ENCODE peak calls at places on chromosomes 16 and 17, in ten cellular contexts. V, B, W, C, P, A, I, J, X and M are unnamed samples.

GRCh38 chr16:66462912-66463311 is 35.8 kb downstream of the BEAN1 start:
- DNase-seq in J (no peak), P (no peak), A (no peak), B (no peak), V (no peak), X (no peak), I (no peak), W (no peak), C (no peak), M (no peak)

GRCh38 chr16:50096791-50097190 is 31.0 kb downstream of the HEATR3 start:
- DNase-seq in I (no peak), V (no peak), B (no peak), P (peak; percentile 90), X (peak; percentile 21), A (no peak), J (peak; percentile 30), W (no peak), C (no peak), M (no peak)

GRCh38 chr17:82367724-82368524 is 3.6 kb upstream of the UTS2R start:
- DNase-seq in V (no peak), B (no peak), P (peak; percentile 41), X (peak; percentile 19), A (peak; percentile 87), J (no peak), I (no peak), W (peak; percentile 13), C (no peak), M (no peak)

GRCh38 chr16:80526418-80527061 is 14.3 kb upstream of the DYNLRB2 start:
- DNase-seq in X (peak; percentile 42), C (peak; percentile 49), P (peak; percentile 53), I (peak; percentile 23), W (peak; percentile 28), A (peak; percentile 56), V (peak; percentile 64), B (peak; percentile 25), J (peak; percentile 46), M (no peak)

GRCh38 chr16:83781-84615 is 6.0 kb downstream of the MPG start:
- DNase-seq in C (no peak), V (no peak), P (peak; percentile 31), X (peak; percentile 55), B (no peak), I (no peak), A (no peak), W (peak; percentile 65), J (peak; percentile 64), M (no peak)

GRCh38 chr16:66528294-66528693 is 21.6 kb downstream of the TK2 start:
- DNase-seq in P (no peak), J (no peak), C (no peak), V (no peak), B (no peak), X (no peak), A (no peak), W (no peak), I (no peak), M (no peak)

GRCh38 chr16:68257906-68258800 is 6.2 kb upstream of the SLC7A6 start:
- DNase-seq in C (no peak), B (no peak), W (no peak), I (no peak), J (no peak), A (peak; percentile 26), P (peak; percentile 81), V (no peak), X (peak; percentile 89), M (no peak)

GRCh38 chr17:1789936-1790335 is 28.1 kb downstream of the SERPINF1 start:
- DNase-seq in W (no peak), C (no peak), A (no peak), P (no peak), V (no peak), I (no peak), B (no peak), J (no peak), X (no peak), M (no peak)

GRCh38 chr17:73829676-73830280 is 185.5 kb upstream of the SDK2 start:
- DNase-seq in I (no peak), V (no peak), P (no peak), C (no peak), B (no peak), A (no peak), J (no peak), W (no peak), X (no peak), M (no peak)

GRCh38 chr16:85327731-85328664 is 215.7 kb upstream of the CIBAR2 start:
- DNase-seq in W (peak; percentile 70), P (no peak), V (no peak), C (no peak), X (peak; percentile 40), I (no peak), B (peak; percentile 59), A (peak; percentile 97), J (no peak), M (no peak)

GRCh38 chr16:67207857-67208524 is 9.1 kb downstream of the ELMO3 start:
- DNase-seq in J (peak; percentile 81), X (no peak), I (no peak), V (no peak), B (no peak), A (peak; percentile 39), P (peak; percentile 71), C (no peak), W (no peak), M (no peak)

GRCh38 chr16:66431760-66432159 is 4.7 kb downstream of the BEAN1 start:
- DNase-seq in A (no peak), W (no peak), I (no peak), V (no peak), J (no peak), C (no peak), B (no peak), X (no peak), P (no peak), M (no peak)

GRCh38 chr17:8287651-8288335 is 677 bp upstream of the RANGRF start:
- DNase-seq in A (no peak), C (no peak), I (no peak), B (no peak), W (no peak), V (no peak), J (no peak), P (peak; percentile 24), X (no peak), M (no peak)